ENCODE peak calls at places on chromosomes 3 and 15, in nine cellular contexts. V is HepG2, A is SK-N-SH, X is sigmoid colon, P is A549, M is H1, C is stomach, F is transverse colon, E is GM12878. D is an unnamed sample.

GRCh38 chr3:177431525-177432255 is 234.4 kb upstream of the TBL1XR1 start:
- DNase-seq in E (no peak), C (no peak), M (no peak), F (no peak), V (no peak), A (peak; percentile 32), P (no peak), X (no peak), D (no peak)

GRCh38 chr3:186772886-186773417 is 10.4 kb upstream of the EIF4A2 start:
- DNase-seq in P (no peak), V (no peak), X (peak; percentile 78), A (peak; percentile 25), C (peak; percentile 60), M (no peak), E (no peak), F (peak; percentile 79), D (peak; percentile 20)

GRCh38 chr15:39511000-39511914 is 69.6 kb upstream of the THBS1 start:
- DNase-seq in M (no peak), V (no peak), A (no peak), C (no peak), X (peak; percentile 84), P (no peak), F (peak; percentile 33), E (no peak), D (peak; percentile 57)

GRCh38 chr3:124885466-124886167 is 1.5 kb downstream of the ITGB5 start:
- DNase-seq in A (peak; percentile 23), M (no peak), V (no peak), E (no peak), F (no peak), P (no peak), C (no peak), X (peak; percentile 63), D (no peak)

GRCh38 chr3:24377218-24377993 is 117.2 kb downstream of the THRB start:
- DNase-seq in C (no peak), M (no peak), V (no peak), P (no peak), A (no peak), F (no peak), E (no peak), X (peak; percentile 64), D (no peak)

GRCh38 chr15:44058126-44058525 is 136.9 kb downstream of the FRMD5 start:
- DNase-seq in F (no peak), P (no peak), E (no peak), V (no peak), M (no peak), X (no peak), A (no peak), C (no peak), D (no peak)

GRCh38 chr15:72784233-72784876 is 797 bp upstream of the ADPGK start:
- DNase-seq in A (peak; percentile 64), E (peak; percentile 43), X (no peak), M (no peak), C (no peak), F (no peak), P (peak; percentile 86), V (peak; percentile 62), D (no peak)

GRCh38 chr3:15307580-15307979 is 24.8 kb downstream of the SH3BP5 start:
- DNase-seq in M (no peak), F (no peak), V (no peak), X (peak; percentile 62), P (no peak), E (no peak), C (no peak), A (no peak), D (no peak)

GRCh38 chr3:24220859-24221657 is 273.6 kb downstream of the THRB start:
- DNase-seq in A (no peak), M (peak; percentile 19), V (no peak), E (no peak), C (no peak), F (peak; percentile 15), P (peak; percentile 12), X (peak; percentile 82), D (peak; percentile 38)

GRCh38 chr3:16104161-16104560 is 70.3 kb upstream of the GALNT15 start:
- DNase-seq in C (no peak), V (no peak), E (no peak), F (no peak), P (no peak), X (no peak), M (no peak), A (no peak), D (no peak)

GRCh38 chr15:29039466-29040366 is 153.9 kb downstream of the APBA2 start:
- DNase-seq in A (no peak), X (no peak), M (no peak), E (peak; percentile 7), V (no peak), F (no peak), P (no peak), C (no peak), D (no peak)

GRCh38 chr3:35383719-35384555 is 255.4 kb upstream of the ARPP21 start:
- DNase-seq in C (no peak), F (no peak), E (no peak), A (peak; percentile 4), M (no peak), P (peak; percentile 13), X (no peak), V (no peak), D (no peak)

GRCh38 chr3:106728315-106728821 is 648.9 kb upstream of the CCDC54 start:
- DNase-seq in P (peak; percentile 9), E (no peak), X (no peak), F (no peak), C (no peak), A (peak; percentile 3), V (no peak), M (no peak), D (no peak)
- TF ChIP-seq EP300 in P (no peak), E (no peak), X (no peak), F (no peak), C (no peak), A (peak; percentile 46), V (no peak), M (no peak), D (no peak)

DNA sequence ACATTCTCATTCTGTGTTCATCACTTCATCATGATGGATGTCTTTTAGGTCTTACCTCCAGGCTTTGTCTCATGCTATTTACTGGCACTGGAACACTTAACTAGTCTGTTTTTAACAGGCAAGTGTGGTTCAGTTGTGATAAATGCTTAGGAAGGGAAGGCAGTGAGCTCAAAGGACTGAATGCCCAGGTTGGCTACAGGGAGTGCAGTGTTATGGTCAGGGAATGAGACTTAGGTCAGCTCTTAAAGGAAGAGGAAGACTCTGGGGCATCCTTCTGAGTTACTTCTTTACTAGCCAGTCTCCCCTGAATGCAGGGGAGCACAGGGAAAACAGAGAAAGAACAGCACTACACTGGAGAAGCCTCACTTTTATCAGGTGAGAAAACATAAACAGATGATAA is 72.6 kb downstream of the TGFBR2 start:
- DNase-seq in F (no peak), X (no peak), A (no peak), E (no peak), V (no peak), C (no peak), P (no peak), M (no peak), D (no peak)
- TF ChIP-seq EP300 in F (no peak), X (no peak), A (no peak), E (no peak), V (no peak), C (no peak), P (no peak), M (no peak), D (no peak)

GRCh38 chr3:42066516-42067181 is 24.5 kb upstream of the TRAK1 start:
- DNase-seq in A (peak; percentile 46), V (peak; percentile 48), F (no peak), C (no peak), P (no peak), X (no peak), M (no peak), E (no peak), D (no peak)
- TF ChIP-seq EP300 in A (peak; percentile 11), V (no peak), F (no peak), C (no peak), P (no peak), X (no peak), M (peak; percentile 81), E (no peak), D (no peak)

GRCh38 chr3:8776406-8776805 is 7.0 kb upstream of the OXTR start:
- DNase-seq in C (no peak), X (no peak), P (no peak), M (no peak), F (no peak), E (no peak), A (no peak), V (peak; percentile 43), D (no peak)

GRCh38 chr3:8775602-8776001 is 6.2 kb upstream of the OXTR start:
- DNase-seq in P (no peak), A (no peak), X (no peak), E (no peak), F (no peak), C (no peak), V (no peak), M (no peak), D (no peak)

GRCh38 chr3:8778475-8778874 is 9.1 kb upstream of the OXTR start:
- DNase-seq in E (no peak), V (no peak), X (no peak), C (no peak), M (no peak), A (no peak), F (no peak), P (no peak), D (no peak)

GRCh38 chr3:8777978-8778267 is 8.5 kb upstream of the OXTR start:
- DNase-seq in P (no peak), E (no peak), C (no peak), M (no peak), X (no peak), F (no peak), V (no peak), A (no peak), D (no peak)

GRCh38 chr3:8777201-8777977 is 8.0 kb upstream of the OXTR start:
- DNase-seq in C (no peak), P (no peak), X (no peak), V (no peak), E (no peak), F (no peak), A (no peak), M (no peak), D (no peak)
- TF ChIP-seq EP300 in C (no peak), P (no peak), X (no peak), V (no peak), E (no peak), F (no peak), A (no peak), M (no peak), D (no peak)

DNA sequence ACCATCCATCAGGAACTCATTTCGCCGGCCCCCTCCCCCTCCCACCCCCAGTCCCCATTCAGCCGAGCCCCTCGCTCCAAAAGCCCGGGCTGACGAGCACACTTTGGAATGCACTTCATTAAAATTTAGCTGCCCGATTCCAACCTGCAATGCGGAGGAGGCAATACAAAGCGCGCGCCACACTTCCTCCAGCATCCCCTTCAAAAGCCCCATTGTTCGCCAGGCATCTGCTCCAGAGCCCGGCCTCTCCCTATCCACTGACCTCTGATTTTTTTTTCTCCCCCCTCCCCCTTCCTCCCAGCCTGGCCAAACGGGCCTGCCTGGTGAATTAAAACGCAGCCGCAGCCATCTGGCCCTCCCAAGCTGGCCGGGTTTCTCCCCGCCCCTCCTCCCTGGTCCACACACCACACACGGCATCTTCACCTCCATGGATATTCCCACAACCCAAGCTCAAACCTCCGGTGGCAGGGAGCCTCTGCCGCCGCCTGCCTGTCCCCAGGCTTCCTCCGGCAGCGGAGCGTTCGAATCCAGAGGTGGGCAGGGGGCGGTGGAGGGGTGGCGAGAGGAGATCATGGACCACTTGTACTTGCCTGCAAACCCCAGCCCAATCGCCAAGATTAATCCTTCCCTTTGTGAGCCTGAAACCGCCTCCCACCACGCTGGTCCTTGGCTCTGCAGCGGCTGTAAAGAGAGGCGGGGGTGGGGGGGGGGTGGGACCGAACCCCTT is 441.3 kb downstream of the MAGI1 start:
- DNase-seq in P (no peak), E (no peak), A (peak; percentile 87), M (peak; percentile 88), F (peak; percentile 12), V (no peak), C (peak; percentile 34), X (peak; percentile 63), D (no peak)
- TF ChIP-seq EP300 in P (no peak), E (no peak), A (peak; percentile 42), M (no peak), F (no peak), V (no peak), C (no peak), X (no peak), D (no peak)

D was measured in ovary.